ENCODE peak calls at places on chromosome 10, in nine cellular contexts. One of them, this sample, is unnamed.

GRCh38 chr10:49504528-49504927 is 34.4 kb downstream of the ERCC6 start:
- DNase-seq in effector CD8-positive, alpha-beta T cell: no peak
- DNase-seq in germinal center: no peak
- DNase-seq in EH: no peak
- DNase-seq in esophagus squamous epithelium: no peak
- DNase-seq in NCI-H1417 treated with DMSO at 0.1 percent for 48 hours: no peak
- DNase-seq in COR-L47: no peak
- DNase-seq in AG08395: no peak
- DNase-seq in WTC11: no peak
- DNase-seq in this sample: no peak

GRCh38 chr10:101778781-101779543 is 3.0 kb upstream of the FGF8 start:
- DNase-seq in effector CD8-positive, alpha-beta T cell: no peak
- DNase-seq in germinal center: peak; percentile 72
- DNase-seq in EH: no peak
- DNase-seq in esophagus squamous epithelium: no peak
- DNase-seq in NCI-H1417 treated with DMSO at 0.1 percent for 48 hours: no peak
- DNase-seq in COR-L47: no peak
- DNase-seq in AG08395: no peak
- DNase-seq in WTC11: peak; percentile 80
- DNase-seq in this sample: no peak

GRCh38 chr10:78194539-78195402 is 161.1 kb downstream of the RPS24 start:
- DNase-seq in effector CD8-positive, alpha-beta T cell: no peak
- DNase-seq in germinal center: no peak
- DNase-seq in EH: peak; percentile 66
- DNase-seq in esophagus squamous epithelium: no peak
- DNase-seq in NCI-H1417 treated with DMSO at 0.1 percent for 48 hours: no peak
- DNase-seq in COR-L47: peak; percentile 92
- DNase-seq in AG08395: peak; percentile 38
- DNase-seq in WTC11: no peak
- DNase-seq in this sample: no peak

GRCh38 chr10:31318382-31318853 is 598 bp upstream of the ZEB1 start:
- DNase-seq in effector CD8-positive, alpha-beta T cell: peak; percentile 70
- DNase-seq in germinal center: peak; percentile 86
- DNase-seq in EH: peak; percentile 75
- DNase-seq in esophagus squamous epithelium: peak; percentile 26
- DNase-seq in NCI-H1417 treated with DMSO at 0.1 percent for 48 hours: no peak
- DNase-seq in COR-L47: peak; percentile 25
- DNase-seq in AG08395: peak; percentile 54
- DNase-seq in WTC11: peak; percentile 20
- DNase-seq in this sample: peak; percentile 4

GRCh38 chr10:48634198-48634983 is 29.5 kb upstream of the ARHGAP22 start:
- DNase-seq in effector CD8-positive, alpha-beta T cell: no peak
- DNase-seq in germinal center: peak; percentile 81
- DNase-seq in EH: peak; percentile 44
- DNase-seq in esophagus squamous epithelium: peak; percentile 19
- DNase-seq in NCI-H1417 treated with DMSO at 0.1 percent for 48 hours: no peak
- DNase-seq in COR-L47: no peak
- DNase-seq in AG08395: peak; percentile 88
- DNase-seq in WTC11: no peak
- DNase-seq in this sample: no peak

GRCh38 chr10:12340371-12340770 is 9.0 kb upstream of the CAMK1D start:
- DNase-seq in effector CD8-positive, alpha-beta T cell: no peak
- DNase-seq in germinal center: no peak
- DNase-seq in EH: no peak
- DNase-seq in esophagus squamous epithelium: no peak
- DNase-seq in NCI-H1417 treated with DMSO at 0.1 percent for 48 hours: no peak
- DNase-seq in COR-L47: no peak
- DNase-seq in AG08395: no peak
- DNase-seq in WTC11: no peak
- DNase-seq in this sample: no peak

GRCh38 chr10:70174058-70174741 is 3.9 kb upstream of the SAR1A start:
- DNase-seq in effector CD8-positive, alpha-beta T cell: no peak
- DNase-seq in germinal center: peak; percentile 23
- DNase-seq in EH: peak; percentile 42
- DNase-seq in esophagus squamous epithelium: no peak
- DNase-seq in NCI-H1417 treated with DMSO at 0.1 percent for 48 hours: no peak
- DNase-seq in COR-L47: no peak
- DNase-seq in AG08395: no peak
- DNase-seq in WTC11: no peak
- DNase-seq in this sample: no peak

GRCh38 chr10:10872706-10873276 is 144.9 kb upstream of the CELF2 start:
- DNase-seq in effector CD8-positive, alpha-beta T cell: no peak
- DNase-seq in germinal center: no peak
- DNase-seq in EH: peak; percentile 22
- DNase-seq in esophagus squamous epithelium: no peak
- DNase-seq in NCI-H1417 treated with DMSO at 0.1 percent for 48 hours: no peak
- DNase-seq in COR-L47: no peak
- DNase-seq in AG08395: peak; percentile 3
- DNase-seq in WTC11: no peak
- DNase-seq in this sample: no peak

GRCh38 chr10:32367793-32368453 is 21.0 kb upstream of the EPC1 start:
- DNase-seq in effector CD8-positive, alpha-beta T cell: peak; percentile 70
- DNase-seq in germinal center: peak; percentile 60
- DNase-seq in EH: peak; percentile 68
- DNase-seq in esophagus squamous epithelium: no peak
- DNase-seq in NCI-H1417 treated with DMSO at 0.1 percent for 48 hours: no peak
- DNase-seq in COR-L47: peak; percentile 16
- DNase-seq in AG08395: peak; percentile 67
- DNase-seq in WTC11: peak; percentile 58
- DNase-seq in this sample: no peak

GRCh38 chr10:104622598-104623209 is 18.4 kb upstream of the SORCS3 start:
- DNase-seq in effector CD8-positive, alpha-beta T cell: no peak
- DNase-seq in germinal center: no peak
- DNase-seq in EH: peak; percentile 42
- DNase-seq in esophagus squamous epithelium: no peak
- DNase-seq in NCI-H1417 treated with DMSO at 0.1 percent for 48 hours: no peak
- DNase-seq in COR-L47: no peak
- DNase-seq in AG08395: peak; percentile 24
- DNase-seq in WTC11: peak; percentile 68
- DNase-seq in this sample: peak; percentile 5

GRCh38 chr10:3735175-3735574 is 49.8 kb downstream of the KLF6 start:
- DNase-seq in effector CD8-positive, alpha-beta T cell: no peak
- DNase-seq in germinal center: no peak
- DNase-seq in EH: no peak
- DNase-seq in esophagus squamous epithelium: no peak
- DNase-seq in NCI-H1417 treated with DMSO at 0.1 percent for 48 hours: no peak
- DNase-seq in COR-L47: no peak
- DNase-seq in AG08395: no peak
- DNase-seq in WTC11: peak; percentile 49
- DNase-seq in this sample: no peak

GRCh38 chr10:71406878-71407277 is 10.2 kb downstream of the CDH23 start:
- DNase-seq in effector CD8-positive, alpha-beta T cell: no peak
- DNase-seq in germinal center: no peak
- DNase-seq in EH: no peak
- DNase-seq in esophagus squamous epithelium: no peak
- DNase-seq in NCI-H1417 treated with DMSO at 0.1 percent for 48 hours: no peak
- DNase-seq in COR-L47: no peak
- DNase-seq in AG08395: no peak
- DNase-seq in WTC11: no peak
- DNase-seq in this sample: no peak

GRCh38 chr10:119665901-119666708 is 14.9 kb downstream of the BAG3 start:
- DNase-seq in effector CD8-positive, alpha-beta T cell: no peak
- DNase-seq in germinal center: no peak
- DNase-seq in EH: peak; percentile 73
- DNase-seq in esophagus squamous epithelium: no peak
- DNase-seq in NCI-H1417 treated with DMSO at 0.1 percent for 48 hours: no peak
- DNase-seq in COR-L47: no peak
- DNase-seq in AG08395: no peak
- DNase-seq in WTC11: no peak
- DNase-seq in this sample: no peak